ENCODE peak calls at places on chromosomes 11 and 22, in eight cellular contexts. O, I, X, Q, F, K, H and A are unnamed samples.

GRCh38 chr22:37442537-37442936 is 15.3 kb upstream of the ELFN2 start:
- DNase-seq in O (no peak), I (no peak), X (no peak), Q (no peak), F (peak; percentile 64), K (no peak), H (no peak), A (no peak)

GRCh38 chr11:17687946-17688670 is 31.3 kb upstream of the MYOD1 start:
- DNase-seq in O (no peak), I (no peak), X (no peak), Q (no peak), F (no peak), K (no peak), H (no peak), A (no peak)

GRCh38 chr11:121451178-121451981 is 734 bp upstream of the SORL1 start:
- DNase-seq in O (no peak), I (no peak), X (no peak), Q (no peak), F (no peak), K (no peak), H (peak; percentile 34), A (no peak)

GRCh38 chr22:42947211-42947990 is 67.5 kb downstream of the PACSIN2 start:
- DNase-seq in O (peak; percentile 82), I (no peak), X (no peak), Q (no peak), F (no peak), K (peak; percentile 43), H (peak; percentile 92), A (no peak)

GRCh38 chr11:111045874-111046273 is 199.7 kb upstream of the POU2AF2 start:
- DNase-seq in O (no peak), I (no peak), X (no peak), Q (no peak), F (no peak), K (no peak), H (no peak), A (no peak)

GRCh38 chr11:76244311-76245061 is 38.2 kb upstream of the WNT11 start:
- DNase-seq in O (no peak), I (no peak), X (no peak), Q (no peak), F (no peak), K (no peak), H (no peak), A (no peak)

GRCh38 chr22:36641902-36642640 is 61.5 kb downstream of the CACNG2 start:
- DNase-seq in O (no peak), I (no peak), X (no peak), Q (no peak), F (peak; percentile 57), K (no peak), H (no peak), A (no peak)

GRCh38 chr11:14358729-14359439 is at the start of gene RRAS2:
- DNase-seq in O (peak; percentile 78), I (peak; percentile 69), X (peak; percentile 77), Q (peak; percentile 53), F (peak; percentile 83), K (peak; percentile 77), H (peak; percentile 81), A (no peak)

GRCh38 chr11:92709329-92709728 is 260.1 kb upstream of the MTNR1B start:
- DNase-seq in O (no peak), I (no peak), X (no peak), Q (no peak), F (no peak), K (no peak), H (no peak), A (no peak)

GRCh38 chr11:86999859-87000753 is 37.6 kb upstream of the TMEM135 start:
- DNase-seq in O (peak; percentile 58), I (no peak), X (no peak), Q (no peak), F (peak; percentile 58), K (no peak), H (no peak), A (no peak)

GRCh38 chr11:2772544-2773031 is 72.8 kb upstream of the KCNQ1OT1 start:
- DNase-seq in O (peak; percentile 51), I (peak; percentile 10), X (no peak), Q (peak; percentile 8), F (peak; percentile 32), K (no peak), H (peak; percentile 10), A (no peak)

GRCh38 chr11:27621440-27622161 is 78.7 kb downstream of the BDNF start:
- DNase-seq in O (peak; percentile 52), I (no peak), X (no peak), Q (no peak), F (peak; percentile 53), K (no peak), H (no peak), A (no peak)

GRCh38 chr22:41217553-41218157 is 12.5 kb downstream of the L3MBTL2 start:
- DNase-seq in O (peak; percentile 84), I (peak; percentile 58), X (peak; percentile 64), Q (peak; percentile 58), F (peak; percentile 94), K (no peak), H (peak; percentile 34), A (no peak)

GRCh38 chr11:113447621-113448310 is 27.4 kb downstream of the DRD2 start:
- DNase-seq in O (peak; percentile 70), I (no peak), X (no peak), Q (no peak), F (peak; percentile 86), K (no peak), H (no peak), A (no peak)

GRCh38 chr22:39184586-39185577 is 32.4 kb upstream of the CBX7 start:
- DNase-seq in O (no peak), I (no peak), X (no peak), Q (no peak), F (peak; percentile 79), K (no peak), H (no peak), A (no peak)

GRCh38 chr11:47166368-47166767 is 10.3 kb downstream of the ARFGAP2 start:
- DNase-seq in O (no peak), I (no peak), X (no peak), Q (no peak), F (no peak), K (no peak), H (no peak), A (no peak)

GRCh38 chr11:47915407-47916137 is 64.8 kb upstream of the PTPRJ start:
- DNase-seq in O (peak; percentile 63), I (peak; percentile 52), X (no peak), Q (no peak), F (no peak), K (no peak), H (peak; percentile 37), A (no peak)

GRCh38 chr22:50170453-50171318 is at the start of gene PANX2:
- DNase-seq in O (no peak), I (no peak), X (no peak), Q (no peak), F (peak; percentile 27), K (no peak), H (no peak), A (no peak)

GRCh38 chr22:48459859-48460823 is 1367.5 kb downstream of the BRD1 start:
- DNase-seq in O (no peak), I (no peak), X (no peak), Q (no peak), F (no peak), K (no peak), H (no peak), A (no peak)

GRCh38 chr22:39278040-39278439 is 33.3 kb upstream of the PDGFB start:
- DNase-seq in O (peak; percentile 68), I (no peak), X (no peak), Q (no peak), F (peak; percentile 64), K (no peak), H (no peak), A (no peak)

GRCh38 chr11:98090861-98091575 is 929.7 kb upstream of the CNTN5 start:
- DNase-seq in O (no peak), I (no peak), X (no peak), Q (no peak), F (peak; percentile 27), K (no peak), H (no peak), A (no peak)

DNA sequence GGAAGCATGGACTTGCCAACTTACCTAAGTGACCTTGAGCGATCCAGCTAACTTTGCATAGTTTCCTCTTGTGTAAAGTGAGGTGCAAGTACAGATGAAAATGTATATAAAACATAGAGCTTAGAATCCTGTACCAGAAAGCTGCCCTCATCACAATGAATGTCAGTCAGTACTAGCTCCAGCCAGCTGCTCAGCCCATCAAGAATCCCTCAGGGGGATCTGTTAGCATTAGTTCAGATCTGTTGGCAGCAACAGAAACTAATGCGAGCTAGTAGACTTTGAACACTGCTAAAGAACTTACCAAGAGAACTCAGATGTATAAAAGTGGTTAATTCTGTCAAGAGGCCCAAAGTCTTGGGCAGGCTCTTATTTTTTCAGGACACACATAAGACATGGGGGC is 6.3 kb upstream of the C11orf91 start:
- DNase-seq in O (no peak), I (no peak), X (no peak), Q (no peak), F (peak; percentile 25), K (no peak), H (no peak), A (no peak)
- H3K4me1 ChIP-seq in O (no peaks in the 10 kb centered on the region), I (no peaks in the 10 kb centered on the region), X (peaks cover 3% of the 10 kb centered on the region), Q (peaks cover 43% of the 10 kb centered on the region), F (no peaks in the 10 kb centered on the region), K (no peaks in the 10 kb centered on the region), H (peaks cover 42% of the 10 kb centered on the region), A (peaks cover 7% of the 10 kb centered on the region)

GRCh38 chr11:57641011-57641410 is 8.7 kb downstream of the YPEL4 start:
- DNase-seq in O (no peak), I (no peak), X (no peak), Q (no peak), F (peak; percentile 51), K (no peak), H (no peak), A (no peak)

GRCh38 chr11:57641426-57641825 is 8.3 kb downstream of the YPEL4 start:
- DNase-seq in O (no peak), I (no peak), X (no peak), Q (no peak), F (peak; percentile 75), K (no peak), H (no peak), A (no peak)

GRCh38 chr11:57639321-57640067 is 10.2 kb downstream of the YPEL4 start:
- DNase-seq in O (no peak), I (no peak), X (no peak), Q (no peak), F (peak; percentile 85), K (peak; percentile 98), H (no peak), A (no peak)

GRCh38 chr11:57638811-57639320 is 10.8 kb downstream of the YPEL4 start:
- DNase-seq in O (no peak), I (no peak), X (no peak), Q (no peak), F (no peak), K (peak; percentile 32), H (no peak), A (no peak)

GRCh38 chr11:57640068-57640800 is 9.5 kb downstream of the YPEL4 start:
- DNase-seq in O (no peak), I (no peak), X (no peak), Q (no peak), F (no peak), K (no peak), H (no peak), A (no peak)
- H3K4me1 ChIP-seq in O (peaks cover 4% of the 10 kb centered on the region), I (no peaks in the 10 kb centered on the region), X (peaks cover 38% of the 10 kb centered on the region), Q (peaks cover 28% of the 10 kb centered on the region), F (peaks cover 37% of the 10 kb centered on the region), K (peaks cover 40% of the 10 kb centered on the region), H (peaks cover 21% of the 10 kb centered on the region), A (peaks cover 20% of the 10 kb centered on the region)

GRCh38 chr11:65558002-65558784 is at the start of gene LTBP3:
- DNase-seq in O (peak; percentile 86), I (peak; percentile 84), X (peak; percentile 89), Q (peak; percentile 80), F (peak; percentile 94), K (no peak), H (peak; percentile 89), A (peak; percentile 40)
- H3K4me1 ChIP-seq in O (peaks cover 40% of the 10 kb centered on the region), I (peaks cover 4% of the 10 kb centered on the region), X (peaks cover 65% of the 10 kb centered on the region), Q (peaks cover 69% of the 10 kb centered on the region), F (peaks cover 39% of the 10 kb centered on the region), K (peaks cover 45% of the 10 kb centered on the region), H (peaks cover 52% of the 10 kb centered on the region), A (peaks cover 73% of the 10 kb centered on the region)

GRCh38 chr11:134821422-134821821 is 409.4 kb upstream of the B3GAT1 start:
- DNase-seq in O (no peak), I (no peak), X (no peak), Q (no peak), F (no peak), K (no peak), H (no peak), A (no peak)
- H3K4me1 ChIP-seq in O (no peaks in the 10 kb centered on the region), I (no peaks in the 10 kb centered on the region), X (no peaks in the 10 kb centered on the region), Q (no peaks in the 10 kb centered on the region), F (no peaks in the 10 kb centered on the region), K (no peaks in the 10 kb centered on the region), H (no peaks in the 10 kb centered on the region), A (no peaks in the 10 kb centered on the region)